ENCODE peak calls at places on chromosome 17, in eight cellular contexts. One of them, this sample, is unnamed.

GRCh38 chr17:37770631-37771518 is 26.0 kb upstream of the HNF1B start:
- DNase-seq in NCI-H1092: no peak
- DNase-seq in left ventricle myocardium inferior: peak; percentile 29
- DNase-seq in foreskin keratinocyte: peak; percentile 49
- DNase-seq in A673: peak; percentile 50
- DNase-seq in neural progenitor cell: peak; percentile 73
- DNase-seq in effector memory CD4-positive, alpha-beta T cell: no peak
- DNase-seq in substantia nigra: no peak
- DNase-seq in this sample: peak; percentile 36

GRCh38 chr17:50541916-50542688 is 4.9 kb upstream of the SPATA20 start:
- DNase-seq in NCI-H1092: peak; percentile 45
- DNase-seq in left ventricle myocardium inferior: peak; percentile 89
- DNase-seq in foreskin keratinocyte: peak; percentile 62
- DNase-seq in A673: peak; percentile 88
- DNase-seq in neural progenitor cell: peak; percentile 97
- DNase-seq in effector memory CD4-positive, alpha-beta T cell: peak; percentile 76
- DNase-seq in substantia nigra: peak; percentile 79
- DNase-seq in this sample: peak; percentile 91

GRCh38 chr17:39632153-39632941 is 4.6 kb upstream of the STARD3 start:
- DNase-seq in NCI-H1092: peak; percentile 62
- DNase-seq in left ventricle myocardium inferior: no peak
- DNase-seq in foreskin keratinocyte: no peak
- DNase-seq in A673: no peak
- DNase-seq in neural progenitor cell: no peak
- DNase-seq in effector memory CD4-positive, alpha-beta T cell: no peak
- DNase-seq in substantia nigra: peak; percentile 65
- DNase-seq in this sample: no peak

GRCh38 chr17:56756536-56756935 is 77.2 kb downstream of the C17orf67 start:
- DNase-seq in NCI-H1092: no peak
- DNase-seq in left ventricle myocardium inferior: no peak
- DNase-seq in foreskin keratinocyte: peak; percentile 84
- DNase-seq in A673: no peak
- DNase-seq in neural progenitor cell: no peak
- DNase-seq in effector memory CD4-positive, alpha-beta T cell: no peak
- DNase-seq in substantia nigra: no peak
- DNase-seq in this sample: no peak

GRCh38 chr17:1060991-1061390 is 64.1 kb downstream of the TIMM22 start:
- DNase-seq in NCI-H1092: peak; percentile 66
- DNase-seq in left ventricle myocardium inferior: no peak
- DNase-seq in foreskin keratinocyte: peak; percentile 93
- DNase-seq in A673: no peak
- DNase-seq in neural progenitor cell: no peak
- DNase-seq in effector memory CD4-positive, alpha-beta T cell: no peak
- DNase-seq in substantia nigra: no peak
- DNase-seq in this sample: peak; percentile 41

GRCh38 chr17:55308613-55309332 is 44.0 kb downstream of the HLF start:
- DNase-seq in NCI-H1092: no peak
- DNase-seq in left ventricle myocardium inferior: no peak
- DNase-seq in foreskin keratinocyte: no peak
- DNase-seq in A673: no peak
- DNase-seq in neural progenitor cell: no peak
- DNase-seq in effector memory CD4-positive, alpha-beta T cell: no peak
- DNase-seq in substantia nigra: no peak
- DNase-seq in this sample: no peak

GRCh38 chr17:75739801-75740200 is 18.5 kb downstream of the ITGB4 start:
- DNase-seq in NCI-H1092: no peak
- DNase-seq in left ventricle myocardium inferior: no peak
- DNase-seq in foreskin keratinocyte: no peak
- DNase-seq in A673: no peak
- DNase-seq in neural progenitor cell: no peak
- DNase-seq in effector memory CD4-positive, alpha-beta T cell: no peak
- DNase-seq in substantia nigra: no peak
- DNase-seq in this sample: no peak

GRCh38 chr17:53032861-53033271 is 789.9 kb upstream of the KIF2B start:
- DNase-seq in NCI-H1092: peak; percentile 63
- DNase-seq in left ventricle myocardium inferior: no peak
- DNase-seq in foreskin keratinocyte: peak; percentile 84
- DNase-seq in A673: peak; percentile 86
- DNase-seq in neural progenitor cell: peak; percentile 87
- DNase-seq in effector memory CD4-positive, alpha-beta T cell: no peak
- DNase-seq in substantia nigra: no peak
- DNase-seq in this sample: no peak

GRCh38 chr17:78230996-78231931 is at the start of gene TMEM235:
- DNase-seq in NCI-H1092: no peak
- DNase-seq in left ventricle myocardium inferior: no peak
- DNase-seq in foreskin keratinocyte: no peak
- DNase-seq in A673: no peak
- DNase-seq in neural progenitor cell: peak; percentile 63
- DNase-seq in effector memory CD4-positive, alpha-beta T cell: no peak
- DNase-seq in substantia nigra: no peak
- DNase-seq in this sample: no peak

GRCh38 chr17:80647746-80648145 is 103.1 kb downstream of the RPTOR start:
- DNase-seq in NCI-H1092: no peak
- DNase-seq in left ventricle myocardium inferior: no peak
- DNase-seq in foreskin keratinocyte: peak; percentile 50
- DNase-seq in A673: no peak
- DNase-seq in neural progenitor cell: no peak
- DNase-seq in effector memory CD4-positive, alpha-beta T cell: no peak
- DNase-seq in substantia nigra: no peak
- DNase-seq in this sample: peak; percentile 21

GRCh38 chr17:74360993-74361612 is 565 bp downstream of the BTBD17 start:
- DNase-seq in NCI-H1092: peak; percentile 91
- DNase-seq in left ventricle myocardium inferior: no peak
- DNase-seq in foreskin keratinocyte: no peak
- DNase-seq in A673: no peak
- DNase-seq in neural progenitor cell: peak; percentile 92
- DNase-seq in effector memory CD4-positive, alpha-beta T cell: no peak
- DNase-seq in substantia nigra: peak; percentile 54
- DNase-seq in this sample: no peak

GRCh38 chr17:2776589-2777241 is 19.5 kb upstream of the RAP1GAP2 start:
- DNase-seq in NCI-H1092: peak; percentile 55
- DNase-seq in left ventricle myocardium inferior: no peak
- DNase-seq in foreskin keratinocyte: no peak
- DNase-seq in A673: no peak
- DNase-seq in neural progenitor cell: peak; percentile 85
- DNase-seq in effector memory CD4-positive, alpha-beta T cell: no peak
- DNase-seq in substantia nigra: no peak
- DNase-seq in this sample: peak; percentile 24

GRCh38 chr17:81459864-81460263 is 52.7 kb downstream of the ACTG1 start:
- DNase-seq in NCI-H1092: no peak
- DNase-seq in left ventricle myocardium inferior: no peak
- DNase-seq in foreskin keratinocyte: no peak
- DNase-seq in A673: no peak
- DNase-seq in neural progenitor cell: no peak
- DNase-seq in effector memory CD4-positive, alpha-beta T cell: no peak
- DNase-seq in substantia nigra: no peak
- DNase-seq in this sample: no peak

GRCh38 chr17:50151041-50151936 is 812 bp upstream of the PPP1R9B start:
- DNase-seq in NCI-H1092: peak; percentile 78
- DNase-seq in left ventricle myocardium inferior: peak; percentile 91
- DNase-seq in foreskin keratinocyte: peak; percentile 86
- DNase-seq in A673: peak; percentile 95
- DNase-seq in neural progenitor cell: peak; percentile 97
- DNase-seq in effector memory CD4-positive, alpha-beta T cell: peak; percentile 83
- DNase-seq in substantia nigra: peak; percentile 87
- DNase-seq in this sample: peak; percentile 91

GRCh38 chr17:77011173-77012011 is 129.4 kb upstream of the SEC14L1 start:
- DNase-seq in NCI-H1092: no peak
- DNase-seq in left ventricle myocardium inferior: no peak
- DNase-seq in foreskin keratinocyte: peak; percentile 37
- DNase-seq in A673: peak; percentile 73
- DNase-seq in neural progenitor cell: peak; percentile 61
- DNase-seq in effector memory CD4-positive, alpha-beta T cell: peak; percentile 20
- DNase-seq in substantia nigra: no peak
- DNase-seq in this sample: peak; percentile 31

GRCh38 chr17:7426203-7426863 is 917 bp downstream of the SPEM2 start:
- DNase-seq in NCI-H1092: no peak
- DNase-seq in left ventricle myocardium inferior: no peak
- DNase-seq in foreskin keratinocyte: no peak
- DNase-seq in A673: no peak
- DNase-seq in neural progenitor cell: no peak
- DNase-seq in effector memory CD4-positive, alpha-beta T cell: no peak
- DNase-seq in substantia nigra: no peak
- DNase-seq in this sample: no peak

GRCh38 chr17:27407916-27408846 is 48.1 kb upstream of the KSR1 start:
- DNase-seq in NCI-H1092: no peak
- DNase-seq in left ventricle myocardium inferior: no peak
- DNase-seq in foreskin keratinocyte: peak; percentile 76
- DNase-seq in A673: peak; percentile 94
- DNase-seq in neural progenitor cell: peak; percentile 37
- DNase-seq in effector memory CD4-positive, alpha-beta T cell: no peak
- DNase-seq in substantia nigra: no peak
- DNase-seq in this sample: no peak

GRCh38 chr17:8887834-8888703 is 20.6 kb upstream of the PIK3R6 start:
- DNase-seq in NCI-H1092: no peak
- DNase-seq in left ventricle myocardium inferior: peak; percentile 52
- DNase-seq in foreskin keratinocyte: no peak
- DNase-seq in A673: no peak
- DNase-seq in neural progenitor cell: peak; percentile 88
- DNase-seq in effector memory CD4-positive, alpha-beta T cell: no peak
- DNase-seq in substantia nigra: no peak
- DNase-seq in this sample: no peak

GRCh38 chr17:57955183-57955952 is at the start of gene CUEDC1:
- DNase-seq in NCI-H1092: peak; percentile 33
- DNase-seq in left ventricle myocardium inferior: peak; percentile 87
- DNase-seq in foreskin keratinocyte: no peak
- DNase-seq in A673: peak; percentile 85
- DNase-seq in neural progenitor cell: peak; percentile 86
- DNase-seq in effector memory CD4-positive, alpha-beta T cell: peak; percentile 46
- DNase-seq in substantia nigra: no peak
- DNase-seq in this sample: peak; percentile 75

GRCh38 chr17:21210411-21211076 is 3.4 kb downstream of the TMEM11 start:
- DNase-seq in NCI-H1092: no peak
- DNase-seq in left ventricle myocardium inferior: no peak
- DNase-seq in foreskin keratinocyte: no peak
- DNase-seq in A673: no peak
- DNase-seq in neural progenitor cell: peak; percentile 38
- DNase-seq in effector memory CD4-positive, alpha-beta T cell: no peak
- DNase-seq in substantia nigra: no peak
- DNase-seq in this sample: no peak

GRCh38 chr17:40535924-40536717 is 29.2 kb downstream of the CCR7 start:
- DNase-seq in NCI-H1092: no peak
- DNase-seq in left ventricle myocardium inferior: no peak
- DNase-seq in foreskin keratinocyte: no peak
- DNase-seq in A673: no peak
- DNase-seq in neural progenitor cell: no peak
- DNase-seq in effector memory CD4-positive, alpha-beta T cell: no peak
- DNase-seq in substantia nigra: no peak
- DNase-seq in this sample: no peak

GRCh38 chr17:41785876-41786226 is 660 bp downstream of the JUP start:
- DNase-seq in NCI-H1092: no peak
- DNase-seq in left ventricle myocardium inferior: no peak
- DNase-seq in foreskin keratinocyte: peak; percentile 86
- DNase-seq in A673: peak; percentile 9
- DNase-seq in neural progenitor cell: peak; percentile 57
- DNase-seq in effector memory CD4-positive, alpha-beta T cell: no peak
- DNase-seq in substantia nigra: no peak
- DNase-seq in this sample: no peak

GRCh38 chr17:50056217-50056960 is 479 bp downstream of the ITGA3 start:
- DNase-seq in NCI-H1092: peak; percentile 60
- DNase-seq in left ventricle myocardium inferior: peak; percentile 55
- DNase-seq in foreskin keratinocyte: peak; percentile 52
- DNase-seq in A673: peak; percentile 64
- DNase-seq in neural progenitor cell: peak; percentile 93
- DNase-seq in effector memory CD4-positive, alpha-beta T cell: peak; percentile 34
- DNase-seq in substantia nigra: no peak
- DNase-seq in this sample: peak; percentile 76

GRCh38 chr17:5912927-5913565 is 157.1 kb upstream of the WSCD1 start:
- DNase-seq in NCI-H1092: no peak
- DNase-seq in left ventricle myocardium inferior: no peak
- DNase-seq in foreskin keratinocyte: no peak
- DNase-seq in A673: no peak
- DNase-seq in neural progenitor cell: no peak
- DNase-seq in effector memory CD4-positive, alpha-beta T cell: no peak
- DNase-seq in substantia nigra: peak; percentile 63
- DNase-seq in this sample: no peak

GRCh38 chr17:76796081-76796480 is 58.2 kb downstream of the MFSD11 start:
- DNase-seq in NCI-H1092: no peak
- DNase-seq in left ventricle myocardium inferior: no peak
- DNase-seq in foreskin keratinocyte: no peak
- DNase-seq in A673: no peak
- DNase-seq in neural progenitor cell: no peak
- DNase-seq in effector memory CD4-positive, alpha-beta T cell: no peak
- DNase-seq in substantia nigra: no peak
- DNase-seq in this sample: no peak

GRCh38 chr17:76447931-76448652 is 4.9 kb downstream of the UBE2O start:
- DNase-seq in NCI-H1092: no peak
- DNase-seq in left ventricle myocardium inferior: no peak
- DNase-seq in foreskin keratinocyte: no peak
- DNase-seq in A673: no peak
- DNase-seq in neural progenitor cell: no peak
- DNase-seq in effector memory CD4-positive, alpha-beta T cell: no peak
- DNase-seq in substantia nigra: no peak
- DNase-seq in this sample: no peak

GRCh38 chr17:75238684-75239191 is 22.7 kb downstream of the GGA3 start:
- DNase-seq in NCI-H1092: peak; percentile 11
- DNase-seq in left ventricle myocardium inferior: no peak
- DNase-seq in foreskin keratinocyte: peak; percentile 39
- DNase-seq in A673: peak; percentile 80
- DNase-seq in neural progenitor cell: peak; percentile 80
- DNase-seq in effector memory CD4-positive, alpha-beta T cell: peak; percentile 46
- DNase-seq in substantia nigra: no peak
- DNase-seq in this sample: peak; percentile 59

GRCh38 chr17:16033729-16034349 is 34.2 kb downstream of the TTC19 start:
- DNase-seq in NCI-H1092: no peak
- DNase-seq in left ventricle myocardium inferior: no peak
- DNase-seq in foreskin keratinocyte: no peak
- DNase-seq in A673: no peak
- DNase-seq in neural progenitor cell: no peak
- DNase-seq in effector memory CD4-positive, alpha-beta T cell: no peak
- DNase-seq in substantia nigra: no peak
- DNase-seq in this sample: no peak

GRCh38 chr17:68759002-68759342 is 157.8 kb upstream of the FAM20A start:
- DNase-seq in NCI-H1092: no peak
- DNase-seq in left ventricle myocardium inferior: no peak
- DNase-seq in foreskin keratinocyte: no peak
- DNase-seq in A673: peak; percentile 5
- DNase-seq in neural progenitor cell: no peak
- DNase-seq in effector memory CD4-positive, alpha-beta T cell: no peak
- DNase-seq in substantia nigra: no peak
- DNase-seq in this sample: no peak

GRCh38 chr17:13643196-13643595 is 41.5 kb upstream of the HS3ST3A1 start:
- DNase-seq in NCI-H1092: no peak
- DNase-seq in left ventricle myocardium inferior: no peak
- DNase-seq in foreskin keratinocyte: no peak
- DNase-seq in A673: no peak
- DNase-seq in neural progenitor cell: peak; percentile 90
- DNase-seq in effector memory CD4-positive, alpha-beta T cell: no peak
- DNase-seq in substantia nigra: no peak
- DNase-seq in this sample: no peak

GRCh38 chr17:77266213-77266612 is 125.4 kb downstream of the SEC14L1 start:
- DNase-seq in NCI-H1092: no peak
- DNase-seq in left ventricle myocardium inferior: no peak
- DNase-seq in foreskin keratinocyte: no peak
- DNase-seq in A673: no peak
- DNase-seq in neural progenitor cell: no peak
- DNase-seq in effector memory CD4-positive, alpha-beta T cell: no peak
- DNase-seq in substantia nigra: no peak
- DNase-seq in this sample: no peak

GRCh38 chr17:76562734-76563148 is 22.9 kb downstream of the PRCD start:
- DNase-seq in NCI-H1092: no peak
- DNase-seq in left ventricle myocardium inferior: no peak
- DNase-seq in foreskin keratinocyte: peak; percentile 91
- DNase-seq in A673: peak; percentile 86
- DNase-seq in neural progenitor cell: no peak
- DNase-seq in effector memory CD4-positive, alpha-beta T cell: no peak
- DNase-seq in substantia nigra: no peak
- DNase-seq in this sample: no peak

This sample was measured in activated naive CD8-positive, alpha-beta T cell treated with anti-CD3 and anti-CD28 coated beads for 36 hours.